ENCODE peak calls at places on chromosomes 16 and 17, in ten cellular contexts. Z, G, O, T, W, K, Q, P, N and C are unnamed samples.

GRCh38 chr16:30004424-30004776 is 6.4 kb downstream of the DOC2A start:
- DNase-seq in P (no peak), G (no peak), W (no peak), O (no peak), Z (peak), N (no peak), T (no peak), K (no peak), Q (no peak), C (no peak)

GRCh38 chr16:73170587-73170986 is 122.7 kb upstream of the ZFHX3 start:
- DNase-seq in Z (no peak), Q (no peak), K (no peak), G (no peak), P (no peak), W (no peak), N (no peak), T (no peak), O (no peak), C (no peak)

GRCh38 chr16:67936124-67936875 is at the start of gene PSMB10:
- DNase-seq in G (peak), P (peak), O (no peak), K (peak), Z (peak), Q (peak), W (peak), N (no peak), T (peak), C (peak)

GRCh38 chr16:11636172-11636721 is 32.0 kb upstream of the SNN start:
- DNase-seq in N (no peak), P (no peak), G (no peak), W (no peak), Z (peak), O (no peak), Q (no peak), T (no peak), K (no peak), C (peak)

GRCh38 chr16:69494993-69495392 is 70.6 kb downstream of the CYB5B start:
- DNase-seq in P (no peak), N (no peak), G (no peak), Q (peak), W (peak), Z (no peak), T (no peak), O (no peak), K (no peak), C (peak)

GRCh38 chr17:19549746-19550623 is 16.3 kb downstream of the SLC47A1 start:
- DNase-seq in Q (no peak), Z (no peak), P (no peak), K (no peak), G (no peak), N (no peak), W (no peak), O (no peak), T (no peak), C (no peak)

GRCh38 chr16:71482569-71482968 is 6.6 kb downstream of the ZNF19 start:
- DNase-seq in W (no peak), P (no peak), G (no peak), Q (no peak), K (no peak), O (no peak), Z (no peak), T (no peak), N (no peak), C (no peak)

GRCh38 chr17:3557768-3558583 is at the start of gene TRPV3:
- DNase-seq in W (peak), T (peak), Q (peak), P (no peak), N (no peak), Z (peak), K (peak), O (no peak), G (no peak), C (peak)

GRCh38 chr17:72222971-72223370 is 102.2 kb downstream of the SOX9 start:
- DNase-seq in T (no peak), Q (no peak), N (no peak), K (no peak), P (no peak), Z (no peak), G (no peak), W (no peak), O (no peak), C (no peak)

GRCh38 chr17:83096401-83097220 is 17.2 kb downstream of the METRNL start:
- DNase-seq in K (peak), O (no peak), G (no peak), T (no peak), W (no peak), Q (no peak), Z (peak), N (no peak), P (no peak), C (peak)

GRCh38 chr17:74822329-74823175 is 37.1 kb downstream of the GRIN2C start:
- DNase-seq in K (no peak), Z (no peak), Q (no peak), P (no peak), O (no peak), N (no peak), T (no peak), G (peak), W (no peak), C (no peak)

GRCh38 chr16:50316102-50316847 is 49.9 kb downstream of the ADCY7 start:
- DNase-seq in K (no peak), G (no peak), Z (no peak), P (no peak), W (no peak), Q (no peak), N (no peak), T (peak), O (no peak), C (peak)

GRCh38 chr16:11966173-11966572 is 1.2 kb downstream of the TNFRSF17 start:
- DNase-seq in N (no peak), G (no peak), Q (no peak), T (no peak), Z (no peak), P (no peak), W (peak), O (no peak), K (no peak), C (no peak)

GRCh38 chr17:12709063-12709462 is 43.4 kb downstream of the MYOCD start:
- DNase-seq in T (peak), K (no peak), O (no peak), N (no peak), Z (no peak), G (no peak), W (no peak), Q (peak), P (no peak), C (no peak)

GRCh38 chr16:67206838-67207115 is 7.8 kb downstream of the ELMO3 start:
- DNase-seq in W (no peak), N (no peak), P (no peak), K (no peak), Z (no peak), Q (peak), G (no peak), O (no peak), T (no peak), C (peak)

GRCh38 chr16:22297871-22298733 is 893 bp downstream of the POLR3E start:
- DNase-seq in O (peak), W (peak), N (peak), G (peak), T (peak), P (peak), Q (peak), Z (peak), K (peak), C (peak)

GRCh38 chr16:4053663-4054479 is 62.4 kb downstream of the ADCY9 start:
- DNase-seq in O (peak), Z (peak), Q (peak), P (peak), T (peak), K (no peak), W (no peak), G (peak), N (peak), C (peak)

GRCh38 chr17:54967621-54968258 is 714 bp downstream of the COX11 start:
- DNase-seq in W (peak), T (peak), G (no peak), N (no peak), O (no peak), Z (no peak), K (peak), P (no peak), Q (peak), C (peak)

GRCh38 chr17:9367186-9367585 is 208.4 kb downstream of the STX8 start:
- DNase-seq in P (no peak), W (no peak), K (no peak), T (no peak), Z (no peak), O (no peak), N (no peak), Q (no peak), G (peak), C (no peak)

GRCh38 chr17:50027639-50028206 is 28.2 kb upstream of the ITGA3 start:
- DNase-seq in Q (peak), Z (peak), K (peak), T (peak), P (peak), W (no peak), O (peak), N (peak), G (peak), C (peak)

GRCh38 chr16:86513471-86514277 is 3.3 kb downstream of the FOXF1 start:
- DNase-seq in Z (no peak), T (no peak), Q (no peak), G (no peak), W (no peak), K (peak), P (no peak), O (no peak), N (no peak), C (no peak)

GRCh38 chr16:14569213-14569612 is 60.8 kb downstream of the PARN start:
- DNase-seq in G (no peak), O (no peak), W (no peak), Z (no peak), Q (no peak), K (peak), P (no peak), N (no peak), T (no peak), C (no peak)

GRCh38 chr17:40173778-40174135 is 3.5 kb upstream of the RAPGEFL1 start:
- DNase-seq in N (no peak), T (peak), W (no peak), P (no peak), Q (no peak), K (no peak), Z (no peak), G (no peak), O (no peak), C (no peak)

GRCh38 chr16:8807189-8807588 is 9.6 kb downstream of the PMM2 start:
- DNase-seq in P (no peak), G (no peak), N (no peak), T (no peak), Q (no peak), O (no peak), W (no peak), Z (no peak), K (no peak), C (no peak)

GRCh38 chr16:68031951-68032350 is 8.9 kb downstream of the DUS2 start:
- DNase-seq in T (peak), W (no peak), P (no peak), N (no peak), K (no peak), Q (peak), Z (no peak), G (no peak), O (no peak), C (peak)

GRCh38 chr16:82748026-82748425 is 121.3 kb downstream of the CDH13 start:
- DNase-seq in W (no peak), N (no peak), T (peak), G (peak), Q (peak), P (peak), O (no peak), K (no peak), Z (no peak), C (no peak)

GRCh38 chr17:60506312-60506711 is 19.7 kb downstream of the APPBP2 start:
- DNase-seq in N (no peak), T (peak), K (no peak), G (no peak), Z (no peak), W (no peak), Q (peak), O (peak), P (peak), C (peak)

GRCh38 chr16:30063893-30064745 is 1.4 kb upstream of the ALDOA start:
- DNase-seq in P (no peak), Q (peak), T (peak), G (peak), Z (peak), K (peak), O (no peak), N (no peak), W (peak), C (peak)

GRCh38 chr17:62663304-62663703 is 35.8 kb downstream of the MRC2 start:
- DNase-seq in O (no peak), Z (no peak), P (no peak), Q (no peak), G (no peak), W (no peak), N (no peak), K (no peak), T (no peak), C (no peak)

GRCh38 chr16:56263711-56264608 is 72.7 kb downstream of the GNAO1 start:
- DNase-seq in T (no peak), Q (no peak), O (no peak), P (no peak), Z (no peak), G (peak), W (no peak), K (no peak), N (no peak), C (no peak)

GRCh38 chr16:51524555-51525373 is 373.7 kb upstream of the SALL1 start:
- DNase-seq in W (no peak), O (no peak), Q (peak), Z (no peak), N (no peak), T (peak), K (no peak), P (peak), G (no peak), C (peak)

GRCh38 chr16:1054660-1055556 is 17.6 kb upstream of the SSTR5 start:
- DNase-seq in O (peak), K (peak), T (peak), W (peak), G (peak), P (peak), Q (peak), N (no peak), Z (peak), C (no peak)
- TF ChIP-seq CTCF in O (peak), K (peak), T (peak), W (peak), G (peak), P (peak), Q (peak), N (peak), Z (peak), C (peak)

DNA sequence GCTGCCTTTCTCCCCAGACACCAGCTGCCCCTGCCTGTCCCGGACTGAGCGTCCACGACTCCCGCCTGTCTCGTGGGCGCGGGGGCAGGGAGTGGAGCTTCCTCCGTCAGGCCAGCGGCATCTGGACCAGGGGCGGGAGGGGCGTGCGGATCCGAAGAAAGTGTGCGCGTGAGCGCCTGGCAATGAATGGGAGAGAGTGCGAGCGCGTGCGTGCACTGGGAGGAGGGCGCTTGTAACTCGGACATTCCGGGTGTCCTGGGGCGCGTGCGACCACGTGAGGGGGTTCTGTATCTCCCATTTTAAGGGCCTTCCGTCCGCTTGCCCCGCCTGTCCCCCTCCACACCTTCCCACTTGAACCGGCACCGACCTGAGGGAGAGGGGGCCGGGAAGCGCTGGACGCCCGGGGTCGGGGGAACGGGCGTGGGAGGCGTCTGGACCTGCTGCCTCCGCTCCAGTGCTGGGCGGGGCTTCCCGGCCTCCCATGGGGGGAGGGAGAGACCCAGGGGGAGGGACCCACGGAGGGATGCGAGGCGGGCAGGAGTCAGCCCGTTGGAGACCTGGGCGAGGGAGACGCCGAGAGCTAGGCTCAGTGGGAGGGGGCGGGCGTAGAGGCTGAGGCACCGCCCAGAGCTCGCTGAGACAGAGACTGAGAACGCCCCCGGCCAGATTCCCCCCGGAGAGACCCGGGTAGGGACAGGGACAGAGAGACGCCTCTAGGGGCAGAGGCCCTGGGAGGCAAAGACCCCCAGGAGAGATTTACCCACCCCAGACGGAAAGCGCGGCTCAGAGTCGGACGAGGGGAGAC is at the start of gene KREMEN2:
- DNase-seq in G (no peak), W (peak), Q (no peak), K (peak), T (no peak), Z (no peak), O (no peak), N (no peak), P (no peak), C (peak)
- TF ChIP-seq CTCF in G (no peak), W (no peak), Q (no peak), K (no peak), T (no peak), Z (no peak), O (no peak), N (no peak), P (no peak), C (no peak)

DNA sequence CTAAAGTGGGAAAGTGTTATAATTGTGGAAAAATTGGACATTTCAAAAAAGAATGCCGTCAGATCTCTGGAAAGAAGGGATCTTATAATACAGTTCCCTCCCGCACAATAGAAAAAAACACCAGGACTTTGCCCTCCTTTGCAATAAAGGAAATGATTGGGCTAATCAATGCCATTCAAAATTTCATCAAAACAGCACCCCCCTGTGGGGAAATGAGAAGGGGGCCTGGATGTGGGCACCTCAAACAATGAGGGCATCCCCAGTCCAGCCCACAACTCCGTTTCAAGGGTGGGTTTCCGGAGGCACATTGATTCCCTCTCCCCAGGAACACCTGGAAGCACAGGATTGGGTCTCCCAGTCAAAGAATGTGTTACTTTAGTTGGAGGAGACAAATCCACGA is 26.1 kb downstream of the CD300LG start:
- DNase-seq in K (no peak), W (no peak), O (no peak), N (no peak), Z (no peak), Q (no peak), T (no peak), G (no peak), P (no peak), C (no peak)
- TF ChIP-seq CTCF in K (no peak), W (no peak), O (peak), N (peak), Z (no peak), Q (no peak), T (no peak), G (no peak), P (no peak), C (no peak)

DNA sequence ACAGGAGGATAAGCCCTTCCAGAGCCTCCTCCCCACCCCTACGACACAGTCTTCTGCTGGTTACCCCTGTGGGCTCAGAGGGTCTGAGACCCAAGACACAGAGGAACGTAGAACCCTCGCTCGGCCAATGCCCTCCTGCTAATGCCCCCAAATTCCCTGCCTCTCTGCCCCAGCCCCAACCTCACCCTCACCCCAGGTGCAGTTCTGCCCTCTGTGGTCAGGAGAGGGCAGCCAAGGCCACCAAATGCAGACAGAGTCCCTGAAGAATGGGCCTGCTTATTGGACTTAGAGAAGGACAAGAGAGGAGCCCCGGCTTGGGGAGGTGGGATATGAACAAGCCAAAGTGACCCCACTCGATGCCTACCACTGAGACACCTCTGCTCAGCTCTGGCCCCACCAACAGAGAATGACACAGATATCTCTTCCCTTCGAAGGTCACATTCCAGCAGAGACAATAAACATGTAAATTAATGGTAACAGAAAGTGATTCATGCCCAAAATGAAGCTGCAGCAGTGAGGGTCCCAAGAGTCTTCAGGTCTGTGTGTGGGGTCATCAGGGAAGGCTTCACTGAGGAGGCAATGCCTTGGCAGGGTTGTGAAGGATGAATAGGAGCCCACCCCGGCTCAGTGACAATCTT is 80.9 kb upstream of the CCL1 start:
- DNase-seq in Q (no peak), P (no peak), T (no peak), Z (no peak), N (no peak), G (peak), O (no peak), K (no peak), W (no peak), C (no peak)
- TF ChIP-seq CTCF in Q (no peak), P (no peak), T (no peak), Z (no peak), N (no peak), G (peak), O (no peak), K (no peak), W (peak), C (peak)

DNA sequence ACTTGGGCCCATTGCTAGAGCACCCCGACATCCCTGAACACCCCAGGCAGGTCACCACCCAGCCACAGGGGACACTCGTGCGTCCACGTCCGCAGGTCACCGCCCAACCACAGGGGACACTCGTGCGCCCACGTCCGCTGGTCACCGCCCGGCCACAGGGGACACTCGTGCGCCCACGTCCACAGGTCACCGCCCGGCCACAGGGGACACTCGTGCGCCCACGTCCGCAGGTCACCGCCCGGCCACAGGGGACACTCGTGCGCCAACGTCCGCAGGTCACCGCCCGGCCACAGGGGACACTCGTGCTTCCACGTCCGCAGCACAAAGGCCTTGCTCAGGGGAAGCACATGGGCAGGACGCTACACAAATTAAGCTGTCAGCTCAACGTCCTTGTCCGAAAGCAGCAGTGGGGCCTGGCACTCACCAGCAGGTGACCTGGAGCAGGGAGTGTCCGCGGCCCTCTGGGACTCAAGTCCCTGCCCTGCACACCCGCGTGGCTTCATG is 17.7 kb downstream of the GALNS start:
- DNase-seq in K (no peak), Z (no peak), G (no peak), N (no peak), O (no peak), W (no peak), T (no peak), Q (no peak), P (no peak), C (no peak)
- TF ChIP-seq CTCF in K (no peak), Z (no peak), G (peak), N (no peak), O (no peak), W (no peak), T (no peak), Q (no peak), P (no peak), C (no peak)

GRCh38 chr16:16062023-16062932 is 112.9 kb downstream of the ABCC1 start:
- DNase-seq in T (no peak), Q (no peak), K (no peak), G (peak), Z (no peak), O (no peak), P (no peak), N (no peak), W (peak), C (no peak)
- TF ChIP-seq CTCF in T (peak), Q (no peak), K (no peak), G (no peak), Z (no peak), O (no peak), P (no peak), N (peak), W (peak), C (no peak)

GRCh38 chr17:63993368-63993990 is 4.7 kb upstream of the PRR29 start:
- DNase-seq in Z (no peak), P (no peak), N (no peak), Q (no peak), G (peak), W (no peak), O (no peak), T (no peak), K (no peak), C (peak)
- TF ChIP-seq CTCF in Z (no peak), P (no peak), N (no peak), Q (no peak), G (no peak), W (no peak), O (no peak), T (no peak), K (no peak), C (no peak)